ENCODE peak calls at places on chromosomes 3 and 15, in ten cellular contexts. One of them, this sample, is unnamed.

GRCh38 chr3:65438096-65438495 is 600.6 kb downstream of the MAGI1 start:
- DNase-seq in neuronal stem cell: no peak
- DNase-seq in fibroblast of the aortic adventitia: no peak
- DNase-seq in IMR-90: no peak
- DNase-seq in mammary epithelial cell: no peak
- DNase-seq in heart left ventricle: no peak
- DNase-seq in skeletal muscle cell: no peak
- DNase-seq in GM06990: no peak
- DNase-seq in AG04449: no peak
- DNase-seq in AG09309: no peak
- DNase-seq in this sample: no peak

GRCh38 chr3:109336272-109336957 is 931 bp downstream of the DPPA4 start:
- DNase-seq in neuronal stem cell: no peak
- DNase-seq in fibroblast of the aortic adventitia: peak
- DNase-seq in IMR-90: peak
- DNase-seq in mammary epithelial cell: no peak
- DNase-seq in heart left ventricle: no peak
- DNase-seq in skeletal muscle cell: no peak
- DNase-seq in GM06990: no peak
- DNase-seq in AG04449: no peak
- DNase-seq in AG09309: no peak
- DNase-seq in this sample: no peak

GRCh38 chr3:13217736-13218540 is 144.7 kb upstream of the IQSEC1 start:
- DNase-seq in neuronal stem cell: no peak
- DNase-seq in fibroblast of the aortic adventitia: no peak
- DNase-seq in IMR-90: peak
- DNase-seq in mammary epithelial cell: peak
- DNase-seq in heart left ventricle: no peak
- DNase-seq in skeletal muscle cell: no peak
- DNase-seq in GM06990: no peak
- DNase-seq in AG04449: no peak
- DNase-seq in AG09309: no peak
- DNase-seq in this sample: no peak

GRCh38 chr3:113252553-113252952 is 41.2 kb downstream of the BOC start:
- DNase-seq in neuronal stem cell: no peak
- DNase-seq in fibroblast of the aortic adventitia: no peak
- DNase-seq in IMR-90: no peak
- DNase-seq in mammary epithelial cell: no peak
- DNase-seq in heart left ventricle: no peak
- DNase-seq in skeletal muscle cell: no peak
- DNase-seq in GM06990: no peak
- DNase-seq in AG04449: no peak
- DNase-seq in AG09309: no peak
- DNase-seq in this sample: no peak

GRCh38 chr15:81950841-81951414 is 94.9 kb downstream of the MEX3B start:
- DNase-seq in neuronal stem cell: no peak
- DNase-seq in fibroblast of the aortic adventitia: peak
- DNase-seq in IMR-90: peak
- DNase-seq in mammary epithelial cell: no peak
- DNase-seq in heart left ventricle: no peak
- DNase-seq in skeletal muscle cell: no peak
- DNase-seq in GM06990: no peak
- DNase-seq in AG04449: no peak
- DNase-seq in AG09309: no peak
- DNase-seq in this sample: no peak

GRCh38 chr3:49712631-49713317 is 6.7 kb downstream of the AMIGO3 start:
- DNase-seq in neuronal stem cell: no peak
- DNase-seq in fibroblast of the aortic adventitia: no peak
- DNase-seq in IMR-90: no peak
- DNase-seq in mammary epithelial cell: no peak
- DNase-seq in heart left ventricle: peak
- DNase-seq in skeletal muscle cell: no peak
- DNase-seq in GM06990: no peak
- DNase-seq in AG04449: no peak
- DNase-seq in AG09309: no peak
- DNase-seq in this sample: no peak

GRCh38 chr3:10185804-10186762 is 21.4 kb downstream of the IRAK2 start:
- DNase-seq in neuronal stem cell: no peak
- DNase-seq in fibroblast of the aortic adventitia: peak
- DNase-seq in IMR-90: peak
- DNase-seq in mammary epithelial cell: no peak
- DNase-seq in heart left ventricle: no peak
- DNase-seq in skeletal muscle cell: no peak
- DNase-seq in GM06990: no peak
- DNase-seq in AG04449: no peak
- DNase-seq in AG09309: no peak
- DNase-seq in this sample: no peak

GRCh38 chr3:38549957-38550840 is 54.1 kb downstream of the EXOG start:
- DNase-seq in neuronal stem cell: no peak
- DNase-seq in fibroblast of the aortic adventitia: no peak
- DNase-seq in IMR-90: no peak
- DNase-seq in mammary epithelial cell: no peak
- DNase-seq in heart left ventricle: no peak
- DNase-seq in skeletal muscle cell: no peak
- DNase-seq in GM06990: no peak
- DNase-seq in AG04449: no peak
- DNase-seq in AG09309: no peak
- DNase-seq in this sample: peak

GRCh38 chr15:71080166-71080565 is 35.1 kb upstream of the THSD4 start:
- DNase-seq in neuronal stem cell: no peak
- DNase-seq in fibroblast of the aortic adventitia: peak
- DNase-seq in IMR-90: no peak
- DNase-seq in mammary epithelial cell: peak
- DNase-seq in heart left ventricle: no peak
- DNase-seq in skeletal muscle cell: no peak
- DNase-seq in GM06990: no peak
- DNase-seq in AG04449: no peak
- DNase-seq in AG09309: no peak
- DNase-seq in this sample: no peak

GRCh38 chr3:170277833-170278586 is 55.8 kb downstream of the PRKCI start:
- DNase-seq in neuronal stem cell: no peak
- DNase-seq in fibroblast of the aortic adventitia: no peak
- DNase-seq in IMR-90: no peak
- DNase-seq in mammary epithelial cell: no peak
- DNase-seq in heart left ventricle: no peak
- DNase-seq in skeletal muscle cell: no peak
- DNase-seq in GM06990: no peak
- DNase-seq in AG04449: no peak
- DNase-seq in AG09309: no peak
- DNase-seq in this sample: no peak

GRCh38 chr15:85625431-85625830 is 169.3 kb downstream of the KLHL25 start:
- DNase-seq in neuronal stem cell: no peak
- DNase-seq in fibroblast of the aortic adventitia: no peak
- DNase-seq in IMR-90: no peak
- DNase-seq in mammary epithelial cell: no peak
- DNase-seq in heart left ventricle: no peak
- DNase-seq in skeletal muscle cell: no peak
- DNase-seq in GM06990: no peak
- DNase-seq in AG04449: no peak
- DNase-seq in AG09309: no peak
- DNase-seq in this sample: no peak

DNA sequence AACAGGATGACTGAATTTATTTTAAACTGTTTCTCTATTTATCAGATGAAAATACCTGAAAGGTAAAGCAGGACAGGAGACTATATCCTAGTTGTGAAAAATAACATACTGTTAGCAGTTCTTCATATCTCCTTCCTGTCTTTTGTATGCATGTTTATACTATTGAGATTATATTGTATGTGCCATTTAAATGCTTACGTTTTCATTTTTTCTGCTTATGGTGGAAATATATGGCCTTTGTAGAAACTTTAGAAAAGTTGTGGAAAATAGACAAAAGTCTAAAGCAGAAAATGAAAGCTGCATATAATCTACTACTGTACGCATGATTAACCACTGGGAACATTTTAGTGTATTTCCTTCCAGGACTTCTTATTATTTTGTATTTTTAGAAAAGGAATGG is 2.1 kb upstream of the PPM1L start:
- DNase-seq in neuronal stem cell: no peak
- DNase-seq in fibroblast of the aortic adventitia: no peak
- DNase-seq in IMR-90: no peak
- DNase-seq in mammary epithelial cell: no peak
- DNase-seq in heart left ventricle: no peak
- DNase-seq in skeletal muscle cell: no peak
- DNase-seq in GM06990: no peak
- DNase-seq in AG04449: no peak
- DNase-seq in AG09309: no peak
- DNase-seq in this sample: no peak
- H3K4me3 ChIP-seq in neuronal stem cell: peak
- H3K4me3 ChIP-seq in fibroblast of the aortic adventitia: peak
- H3K4me3 ChIP-seq in IMR-90: no peak
- H3K4me3 ChIP-seq in mammary epithelial cell: peak
- H3K4me3 ChIP-seq in heart left ventricle: peak
- H3K4me3 ChIP-seq in skeletal muscle cell: peak
- H3K4me3 ChIP-seq in GM06990: peak
- H3K4me3 ChIP-seq in AG04449: peak
- H3K4me3 ChIP-seq in AG09309: peak
- H3K4me3 ChIP-seq in this sample: peak

DNA sequence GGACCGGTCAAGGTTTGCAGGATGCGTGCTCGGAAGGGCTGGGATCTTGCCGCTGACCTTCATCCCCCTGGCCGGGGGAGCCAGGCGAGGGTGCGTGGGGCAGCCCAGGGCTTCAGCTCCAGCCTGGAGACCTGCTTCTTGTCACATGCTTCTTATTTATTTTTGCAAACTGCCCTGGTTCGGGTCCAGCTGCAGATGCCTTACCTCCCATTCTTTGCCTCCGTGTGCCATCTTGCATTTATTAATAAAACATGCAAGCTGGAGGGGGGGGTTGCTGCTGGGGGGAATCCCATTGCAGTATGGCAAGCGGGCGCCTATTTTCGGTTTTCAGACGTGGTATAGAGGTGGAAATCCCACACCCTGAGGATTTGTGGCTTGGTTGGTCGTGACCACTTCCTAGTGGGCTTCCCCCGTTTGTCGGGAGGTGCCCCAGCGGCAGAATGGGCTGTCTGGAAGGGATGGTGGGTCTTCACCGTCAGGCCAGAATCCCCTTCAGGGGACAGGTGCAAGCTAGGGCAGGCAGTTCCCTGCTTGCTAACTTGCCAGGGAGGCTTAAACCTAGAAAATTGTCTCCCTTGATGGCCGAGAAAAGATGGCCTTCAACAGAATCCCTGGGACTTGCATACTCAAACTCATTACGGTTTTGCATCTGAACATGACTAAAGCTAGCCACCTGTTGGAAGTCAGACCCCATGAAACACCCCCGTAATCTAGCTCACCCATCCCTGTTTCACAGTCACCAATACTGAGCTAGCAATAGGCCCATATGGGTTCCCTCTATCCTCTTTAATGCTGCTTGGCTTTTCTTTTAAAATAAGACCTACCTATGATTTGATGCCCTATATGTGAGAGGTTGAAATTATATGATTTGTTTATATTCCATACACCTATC is 559 bp downstream of the TMEM266 start:
- DNase-seq in neuronal stem cell: no peak
- DNase-seq in fibroblast of the aortic adventitia: peak
- DNase-seq in IMR-90: no peak
- DNase-seq in mammary epithelial cell: no peak
- DNase-seq in heart left ventricle: no peak
- DNase-seq in skeletal muscle cell: no peak
- DNase-seq in GM06990: peak
- DNase-seq in AG04449: no peak
- DNase-seq in AG09309: no peak
- DNase-seq in this sample: no peak
- H3K4me3 ChIP-seq in neuronal stem cell: peak
- H3K4me3 ChIP-seq in fibroblast of the aortic adventitia: peak
- H3K4me3 ChIP-seq in IMR-90: peak
- H3K4me3 ChIP-seq in mammary epithelial cell: peak
- H3K4me3 ChIP-seq in heart left ventricle: peak
- H3K4me3 ChIP-seq in skeletal muscle cell: peak
- H3K4me3 ChIP-seq in GM06990: peak
- H3K4me3 ChIP-seq in AG04449: peak
- H3K4me3 ChIP-seq in AG09309: peak
- H3K4me3 ChIP-seq in this sample: peak

DNA sequence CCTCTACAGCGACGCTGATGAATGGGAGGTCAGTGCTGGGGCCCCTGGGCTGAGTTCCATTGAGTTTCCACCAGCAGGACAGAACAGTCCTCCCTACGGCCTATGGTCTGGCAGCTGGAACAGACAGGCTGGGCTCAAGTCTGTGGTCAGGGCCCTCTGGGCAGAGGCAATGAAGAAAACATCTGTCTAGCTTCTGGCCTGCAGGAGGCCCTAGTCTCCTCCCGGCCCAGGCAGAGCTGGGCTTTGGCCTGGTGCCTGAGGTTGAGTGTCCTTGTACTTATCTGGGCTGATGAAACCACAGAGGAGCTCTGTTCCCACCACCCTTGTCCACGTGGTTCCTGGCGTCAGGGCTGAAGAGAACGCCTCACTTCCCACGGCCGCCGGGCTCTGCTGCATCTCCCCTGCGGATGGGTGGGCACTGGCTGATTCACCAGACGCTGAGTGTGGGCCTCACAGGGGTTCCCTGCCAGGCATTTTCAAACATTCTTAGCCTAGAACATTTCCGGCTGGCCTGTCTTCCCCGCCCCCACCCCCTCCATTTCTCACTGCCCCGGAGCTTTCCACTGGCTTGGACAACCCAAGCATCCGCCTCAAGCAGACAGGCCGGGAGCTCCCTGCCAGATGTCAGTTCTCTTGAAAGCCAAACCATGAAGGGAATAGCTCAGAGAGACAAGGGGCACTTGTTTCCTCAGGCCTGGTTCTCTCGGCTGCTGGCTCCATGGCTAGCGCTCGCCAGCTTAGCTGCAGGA is 20.3 kb downstream of the PPCDC start:
- DNase-seq in neuronal stem cell: no peak
- DNase-seq in fibroblast of the aortic adventitia: peak
- DNase-seq in IMR-90: peak
- DNase-seq in mammary epithelial cell: peak
- DNase-seq in heart left ventricle: peak
- DNase-seq in skeletal muscle cell: peak
- DNase-seq in GM06990: peak
- DNase-seq in AG04449: peak
- DNase-seq in AG09309: peak
- DNase-seq in this sample: peak
- H3K4me3 ChIP-seq in neuronal stem cell: no peak
- H3K4me3 ChIP-seq in fibroblast of the aortic adventitia: peak
- H3K4me3 ChIP-seq in IMR-90: no peak
- H3K4me3 ChIP-seq in mammary epithelial cell: no peak
- H3K4me3 ChIP-seq in heart left ventricle: peak
- H3K4me3 ChIP-seq in skeletal muscle cell: no peak
- H3K4me3 ChIP-seq in GM06990: peak
- H3K4me3 ChIP-seq in AG04449: no peak
- H3K4me3 ChIP-seq in AG09309: no peak
- H3K4me3 ChIP-seq in this sample: peak

DNA sequence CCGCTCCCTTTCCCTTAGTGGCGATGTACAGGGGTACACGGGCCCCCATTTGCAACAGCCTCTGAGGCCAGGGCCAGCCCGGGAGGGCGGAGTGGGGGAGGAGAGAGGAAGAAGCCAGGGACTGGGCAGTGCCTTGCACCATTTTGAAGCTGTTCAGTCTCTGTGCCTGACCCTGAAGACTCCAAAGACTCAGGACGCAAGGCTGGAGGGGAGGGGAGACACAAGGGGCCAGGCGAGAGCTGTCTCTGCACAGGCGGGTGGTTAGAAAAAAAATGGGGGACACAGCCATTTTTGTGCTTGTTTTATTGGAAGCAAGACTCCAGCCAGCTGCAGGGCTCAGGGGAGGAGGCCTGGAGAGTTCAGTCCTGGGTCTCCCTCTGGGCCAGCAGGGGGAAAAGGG is 1.6 kb downstream of the RPP25 start:
- DNase-seq in neuronal stem cell: no peak
- DNase-seq in fibroblast of the aortic adventitia: no peak
- DNase-seq in IMR-90: no peak
- DNase-seq in mammary epithelial cell: no peak
- DNase-seq in heart left ventricle: no peak
- DNase-seq in skeletal muscle cell: no peak
- DNase-seq in GM06990: no peak
- DNase-seq in AG04449: no peak
- DNase-seq in AG09309: no peak
- DNase-seq in this sample: no peak
- H3K4me3 ChIP-seq in neuronal stem cell: no peak
- H3K4me3 ChIP-seq in fibroblast of the aortic adventitia: peak
- H3K4me3 ChIP-seq in IMR-90: no peak
- H3K4me3 ChIP-seq in mammary epithelial cell: no peak
- H3K4me3 ChIP-seq in heart left ventricle: peak
- H3K4me3 ChIP-seq in skeletal muscle cell: peak
- H3K4me3 ChIP-seq in GM06990: no peak
- H3K4me3 ChIP-seq in AG04449: no peak
- H3K4me3 ChIP-seq in AG09309: no peak
- H3K4me3 ChIP-seq in this sample: peak